ENCODE peak calls at places on chromosomes 12 and 14, in four cellular contexts. A is pancreas, M is psoas muscle, S is OCI-LY7. B is an unnamed sample.

GRCh38 chr12:82942963-82943362 is 256.3 kb downstream of the TMTC2 start:
- DNase-seq in A (no peak), M (no peak), S (no peak), B (no peak)

GRCh38 chr14:75279153-75279738 is 618 bp downstream of the FOS start:
- DNase-seq in A (peak; percentile 64), M (peak; percentile 84), S (no peak), B (peak; percentile 35)

GRCh38 chr12:51364026-51364425 is 17.5 kb upstream of the CELA1 start:
- DNase-seq in A (no peak), M (no peak), S (no peak), B (no peak)

GRCh38 chr12:58372298-58372697 is 430.9 kb downstream of the ATP23 start:
- DNase-seq in A (no peak), M (no peak), S (no peak), B (no peak)

GRCh38 chr12:27179399-27180214 is 64.5 kb upstream of the STK38L start:
- DNase-seq in A (peak; percentile 27), M (no peak), S (no peak), B (no peak)

GRCh38 chr12:104569348-104570173 is 112.8 kb downstream of the CHST11 start:
- DNase-seq in A (no peak), M (no peak), S (peak; percentile 39), B (no peak)

GRCh38 chr14:72888636-72889201 is 5.2 kb downstream of the DPF3 start:
- DNase-seq in A (no peak), M (no peak), S (no peak), B (no peak)

GRCh38 chr12:51636581-51636980 is 45.5 kb downstream of the SCN8A start:
- DNase-seq in A (no peak), M (no peak), S (no peak), B (no peak)

GRCh38 chr14:66224492-66225178 is 261.5 kb upstream of the CCDC196 start:
- DNase-seq in A (no peak), M (no peak), S (no peak), B (no peak)

GRCh38 chr12:34394211-34395055 is 372.1 kb downstream of the ALG10 start:
- DNase-seq in A (peak; percentile 3), M (peak; percentile 49), S (no peak), B (peak; percentile 1)
- H3K9me3 ChIP-seq in A (no peaks in the 10 kb centered on the region), M (no peaks in the 10 kb centered on the region), S (no peaks in the 10 kb centered on the region), B (no peaks in the 10 kb centered on the region)

DNA sequence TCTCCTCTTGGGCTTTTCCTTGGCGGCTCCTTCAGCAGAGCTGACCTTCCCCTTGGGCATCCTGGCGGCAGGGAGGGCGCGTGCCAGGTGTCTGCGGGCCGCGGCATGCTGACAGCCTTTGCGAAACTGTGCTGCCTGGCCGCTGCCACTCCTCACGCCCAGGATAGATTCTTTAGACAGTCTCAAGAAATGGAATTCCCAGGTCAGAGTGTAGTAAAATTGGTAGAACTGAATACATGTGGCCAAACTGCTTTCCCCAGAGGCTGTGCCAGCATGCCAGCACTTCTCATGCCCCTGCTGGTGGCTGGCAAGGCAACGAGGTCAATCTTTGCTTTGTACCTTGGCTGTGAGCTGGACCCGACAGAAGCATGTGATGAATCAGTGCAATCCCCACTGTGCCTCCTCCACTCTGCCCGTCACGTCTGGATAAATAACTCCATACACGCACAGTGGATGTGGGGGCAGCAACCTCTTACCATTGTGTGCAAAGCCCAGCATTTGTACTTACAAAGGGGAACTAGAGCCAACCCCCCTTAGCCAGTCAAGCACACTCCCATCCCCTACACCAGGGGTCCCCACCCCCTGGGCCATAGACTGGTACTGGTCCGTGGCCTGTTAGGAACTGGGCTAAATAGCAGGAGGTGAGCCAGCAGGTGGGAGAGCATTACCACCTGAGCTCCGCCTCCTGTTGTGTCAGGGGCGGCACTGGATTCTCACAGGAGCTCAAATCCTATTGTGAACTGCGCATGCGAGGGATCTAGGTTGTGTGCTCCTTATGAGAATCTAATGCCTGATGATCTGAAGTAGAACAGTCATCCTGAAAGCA is 90.9 kb downstream of the ACTN1 start:
- DNase-seq in A (no peak), M (peak; percentile 42), S (no peak), B (peak; percentile 3)
- H3K4me1 ChIP-seq in A (no peaks in the 10 kb centered on the region), M (peaks cover 9% of the 10 kb centered on the region), S (peaks cover 5% of the 10 kb centered on the region), B (no peaks in the 10 kb centered on the region)

GRCh38 chr12:2796187-2796663 is 1.5 kb downstream of the FKBP4 start:
- DNase-seq in A (no peak), M (no peak), S (no peak), B (no peak)
- TF ChIP-seq CTCF in A (no peak), M (no peak), S (peak; percentile 59), B (no peak)

DNA sequence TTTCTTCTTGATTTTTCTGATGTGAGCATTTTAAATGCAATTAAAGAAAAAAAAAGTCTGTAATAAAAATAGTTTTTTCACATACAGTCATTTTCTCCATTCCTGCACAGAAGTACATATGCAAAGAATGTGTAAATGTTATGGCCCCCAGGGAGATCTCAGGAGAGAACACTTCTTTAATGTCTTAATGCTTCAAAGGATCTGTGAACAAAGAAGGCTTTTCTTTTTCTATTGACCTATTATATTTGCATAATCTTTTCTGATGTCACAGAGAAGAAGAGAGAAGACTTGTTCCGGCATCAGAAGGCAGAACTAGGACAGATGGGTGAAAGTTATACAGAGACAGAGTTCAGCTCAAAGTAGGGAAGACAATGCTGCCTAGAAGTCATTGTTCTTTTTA is 413.5 kb upstream of the STXBP6 start:
- DNase-seq in A (no peak), M (no peak), S (no peak), B (no peak)
- H3K9me3 ChIP-seq in A (no peaks in the 10 kb centered on the region), M (no peaks in the 10 kb centered on the region), S (no peaks in the 10 kb centered on the region), B (no peaks in the 10 kb centered on the region)

GRCh38 chr12:1922985-1923384 is 4.5 kb upstream of the CACNA2D4 start:
- DNase-seq in A (no peak), M (no peak), S (no peak), B (no peak)
- H3K4me1 ChIP-seq in A (no peaks in the 10 kb centered on the region), M (peaks cover 38% of the 10 kb centered on the region), S (peaks cover 11% of the 10 kb centered on the region), B (peaks cover 17% of the 10 kb centered on the region)

DNA sequence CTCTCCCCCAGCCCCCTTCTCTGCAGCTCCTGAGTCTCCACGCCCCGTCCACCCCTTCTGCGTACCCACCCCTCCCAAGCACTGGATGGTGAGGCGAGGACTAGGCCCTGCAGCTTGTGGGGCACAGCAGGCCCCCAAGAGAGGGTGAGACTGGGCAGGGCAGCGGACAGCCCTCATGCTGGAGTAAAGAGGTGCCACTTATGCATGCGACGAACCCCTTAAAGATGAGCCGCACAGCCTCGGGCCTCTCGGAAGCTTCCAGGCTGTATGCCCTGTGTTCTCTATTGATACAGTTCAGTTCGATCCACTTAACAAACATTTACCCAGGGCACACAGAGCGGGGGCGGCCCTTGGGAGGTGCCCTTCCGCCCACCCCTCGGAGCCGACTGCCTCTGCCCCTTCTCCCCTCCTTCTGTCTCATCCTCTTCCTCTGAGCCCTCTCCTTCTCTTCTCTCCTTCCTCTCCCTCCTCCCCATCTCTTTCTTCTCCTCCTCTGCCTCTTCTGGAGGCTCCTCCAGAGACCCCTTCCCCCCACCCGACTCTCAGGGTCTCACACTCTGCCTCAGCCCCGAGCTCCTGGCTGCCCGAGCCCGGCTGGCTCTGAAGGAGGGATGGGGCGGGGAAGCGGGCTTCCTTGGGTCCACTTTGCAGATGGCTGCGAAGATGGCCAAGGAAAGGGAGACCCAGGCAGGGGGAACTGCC is 32.7 kb upstream of the DLK1 start:
- DNase-seq in A (no peak), M (no peak), S (no peak), B (no peak)
- TF ChIP-seq CTCF in A (no peak), M (no peak), S (no peak), B (no peak)

GRCh38 chr12:59698599-59698998 is 102.8 kb downstream of the SLC16A7 start:
- DNase-seq in A (no peak), M (no peak), S (no peak), B (no peak)

GRCh38 chr12:59700145-59700435 is 104.3 kb downstream of the SLC16A7 start:
- DNase-seq in A (no peak), M (no peak), S (no peak), B (no peak)

GRCh38 chr12:59695379-59695778 is 99.5 kb downstream of the SLC16A7 start:
- DNase-seq in A (no peak), M (no peak), S (no peak), B (no peak)

DNA sequence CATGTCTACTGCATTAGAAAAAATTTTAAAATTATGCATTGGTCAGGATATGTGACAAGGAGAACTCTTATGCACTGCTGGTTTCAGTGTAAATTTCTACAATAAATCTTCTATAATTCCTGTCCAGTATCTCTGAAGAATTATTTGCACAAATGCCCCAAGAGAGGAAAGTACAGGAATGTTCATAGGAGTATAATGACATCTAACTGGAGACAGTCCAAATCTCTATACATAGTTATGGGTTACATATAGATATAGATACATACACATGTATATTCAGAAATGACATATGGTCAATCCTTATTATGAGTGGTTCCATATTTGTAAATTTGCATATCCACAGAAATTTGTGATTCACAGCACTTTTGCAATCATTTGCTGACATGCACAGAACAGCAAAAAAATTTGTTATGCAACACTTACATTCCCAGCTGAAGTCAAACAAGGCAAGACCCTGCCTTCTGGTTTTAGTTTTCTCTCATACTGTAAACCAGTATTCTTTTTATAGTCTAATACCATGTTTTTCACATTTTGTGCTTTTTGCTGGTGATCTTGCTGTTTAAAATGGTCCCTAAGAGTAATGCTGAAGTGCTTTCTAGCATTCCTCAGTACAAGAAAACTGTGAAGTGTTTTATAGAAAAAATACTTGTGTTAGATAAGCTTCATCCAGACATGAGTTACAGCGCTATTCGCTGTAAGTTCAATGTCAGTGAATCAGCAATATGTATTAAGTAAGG is 103.7 kb downstream of the SLC16A7 start:
- DNase-seq in A (no peak), M (no peak), S (no peak), B (no peak)
- H3K9me3 ChIP-seq in A (no peaks in the 10 kb centered on the region), M (no peaks in the 10 kb centered on the region), S (no peaks in the 10 kb centered on the region), B (no peaks in the 10 kb centered on the region)

GRCh38 chr14:103519043-103519836 is 3.4 kb downstream of the CKB start:
- DNase-seq in A (peak; percentile 39), M (no peak), S (no peak), B (no peak)

GRCh38 chr14:103519837-103520212 is 2.8 kb downstream of the CKB start:
- DNase-seq in A (peak; percentile 53), M (peak; percentile 65), S (no peak), B (no peak)

GRCh38 chr14:103520657-103521437 is 1.8 kb downstream of the CKB start:
- DNase-seq in A (peak; percentile 89), M (peak; percentile 89), S (peak; percentile 48), B (peak; percentile 92)

GRCh38 chr14:103521438-103521961 is 1.1 kb downstream of the CKB start:
- DNase-seq in A (no peak), M (no peak), S (no peak), B (no peak)

DNA sequence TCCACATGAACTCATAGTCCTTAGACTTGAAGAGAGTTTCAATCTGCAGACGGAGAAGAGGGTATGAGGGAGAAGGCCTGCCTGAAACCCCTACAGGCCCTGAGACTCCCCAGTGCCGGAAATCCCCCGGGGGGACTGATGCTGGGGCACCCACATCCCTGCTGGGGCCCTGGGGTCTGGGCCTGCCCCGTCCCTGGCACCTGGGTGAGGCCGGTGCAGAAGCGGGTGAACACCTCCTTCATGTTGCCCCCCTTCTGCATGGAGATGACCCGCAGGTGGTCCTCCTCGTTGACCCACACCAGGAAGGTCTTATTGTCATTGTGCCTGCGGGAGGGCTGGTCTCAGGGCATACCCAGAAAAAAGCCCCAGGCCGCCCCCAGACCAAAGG is 2.4 kb downstream of the CKB start:
- DNase-seq in A (no peak), M (peak; percentile 51), S (no peak), B (no peak)
- H3K4me1 ChIP-seq in A (peaks cover 16% of the 10 kb centered on the region), M (peaks cover 22% of the 10 kb centered on the region), S (peaks cover 17% of the 10 kb centered on the region), B (peaks cover 28% of the 10 kb centered on the region)